ENCODE peak calls at places on chromosome 9, in ten cellular contexts. J is aorta; O is stomach; Z is WERI-Rb-1; I is left lung; B is keratinocyte; D is PC-3; E is left ventricle myocardium inferior; G is HAP-1; X is naive thymus-derived CD4-positive, alpha-beta T cell. H is an unnamed sample. For H3K36me3, the result is how much of the 10 kb centered on the place peaks cover.

GRCh38 chr9:110252509-110253139 is 3.7 kb downstream of the TXN start:
- DNase-seq in E (no peak), I (no peak), D (no peak), O (no peak), X (no peak), Z (no peak), B (no peak), J (no peak), G (no peak), H (no peak)

GRCh38 chr9:87497604-87498045 is at the start of gene DAPK1:
- DNase-seq in O (peak), E (peak), G (peak), D (no peak), X (no peak), Z (peak), B (no peak), I (peak), J (peak), H (peak)

GRCh38 chr9:98807070-98807810 is at the start of gene GALNT12:
- DNase-seq in O (peak), Z (peak), J (no peak), I (peak), G (peak), E (no peak), D (no peak), X (peak), B (no peak), H (peak)

GRCh38 chr9:27377147-27377807 is 80.3 kb upstream of the EQTN start:
- DNase-seq in X (no peak), E (no peak), J (no peak), O (no peak), G (no peak), I (no peak), D (peak), Z (peak), B (no peak), H (no peak)

GRCh38 chr9:18819418-18819817 is 213.6 kb downstream of the SAXO1 start:
- DNase-seq in E (no peak), J (no peak), Z (no peak), D (no peak), O (peak), G (no peak), B (no peak), I (no peak), X (no peak), H (no peak)

GRCh38 chr9:88090151-88090581 is 48.1 kb downstream of the SPATA31C2 start:
- DNase-seq in D (no peak), G (no peak), E (peak), X (no peak), B (no peak), I (no peak), Z (no peak), O (peak), J (no peak), H (no peak)

GRCh38 chr9:2320632-2321031 is 301.0 kb upstream of the VLDLR start:
- DNase-seq in G (no peak), X (no peak), J (no peak), Z (no peak), O (no peak), E (no peak), I (no peak), D (no peak), B (no peak), H (no peak)

GRCh38 chr9:26308328-26308727 is 584.3 kb downstream of the CAAP1 start:
- DNase-seq in Z (no peak), G (no peak), O (no peak), B (no peak), X (no peak), I (no peak), D (no peak), E (no peak), J (no peak), H (no peak)

GRCh38 chr9:73853547-73853946 is 643.6 kb upstream of the RORB start:
- DNase-seq in I (no peak), O (no peak), D (no peak), E (no peak), Z (no peak), B (no peak), X (no peak), G (no peak), J (no peak), H (no peak)

GRCh38 chr9:134344821-134345310 is 18.6 kb downstream of the RXRA start:
- DNase-seq in D (no peak), J (no peak), E (no peak), X (no peak), G (no peak), B (no peak), Z (no peak), I (no peak), O (no peak), H (no peak)

DNA sequence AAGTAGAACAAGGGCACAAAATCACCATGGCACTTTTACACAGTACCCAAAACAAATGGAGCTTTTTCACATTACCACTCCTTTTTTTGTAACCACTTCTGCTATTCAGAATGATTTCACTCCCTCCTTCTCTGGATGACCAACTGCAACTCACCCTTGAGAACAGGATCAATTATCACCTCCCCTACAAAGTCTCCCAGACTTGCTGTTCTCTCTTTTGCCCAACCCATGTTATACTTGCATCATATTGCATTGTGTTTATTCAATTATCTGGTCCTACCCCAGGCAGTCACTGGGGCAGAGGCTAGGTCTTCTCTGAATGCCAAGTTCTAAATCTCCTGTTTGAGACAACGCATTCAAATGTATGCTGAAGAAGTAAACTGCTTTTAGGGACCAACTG is 95.9 kb downstream of the GPR21 start:
- DNase-seq in I (no peak), O (no peak), G (no peak), X (no peak), B (no peak), E (no peak), J (no peak), D (no peak), Z (no peak), H (no peak)
- H3K36me3 ChIP-seq in I (under half), O (under half), G (under half), X (under half), B (under half), E (under half), J (under half), D (under half), Z (under half), H (under half)

DNA sequence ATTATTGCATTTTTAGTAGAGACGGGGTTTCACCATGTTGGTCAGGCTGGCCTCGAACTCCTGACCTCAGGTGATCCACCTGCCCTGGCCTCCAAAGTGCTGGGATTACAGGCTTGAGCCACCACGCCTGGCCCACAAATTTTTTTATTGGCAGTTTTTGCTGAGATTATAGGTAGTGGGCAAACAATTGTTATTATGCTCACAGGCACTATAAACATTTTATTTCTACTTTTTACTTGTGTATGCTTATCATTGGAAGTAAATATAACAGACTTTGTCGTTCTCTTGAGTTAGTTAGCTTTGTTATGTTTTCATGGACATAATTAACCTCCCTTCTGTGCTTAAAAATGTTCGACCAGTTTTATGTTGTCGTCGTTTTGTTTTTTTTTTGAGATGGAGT is 23.9 kb downstream of the UGCG start:
- DNase-seq in X (no peak), E (no peak), J (no peak), B (no peak), Z (no peak), D (no peak), O (no peak), I (no peak), G (no peak), H (no peak)
- H3K36me3 ChIP-seq in X (under half), E (under half), J (under half), B (under half), Z (under half), D (under half), O (under half), I (half or more), G (under half), H (under half)

DNA sequence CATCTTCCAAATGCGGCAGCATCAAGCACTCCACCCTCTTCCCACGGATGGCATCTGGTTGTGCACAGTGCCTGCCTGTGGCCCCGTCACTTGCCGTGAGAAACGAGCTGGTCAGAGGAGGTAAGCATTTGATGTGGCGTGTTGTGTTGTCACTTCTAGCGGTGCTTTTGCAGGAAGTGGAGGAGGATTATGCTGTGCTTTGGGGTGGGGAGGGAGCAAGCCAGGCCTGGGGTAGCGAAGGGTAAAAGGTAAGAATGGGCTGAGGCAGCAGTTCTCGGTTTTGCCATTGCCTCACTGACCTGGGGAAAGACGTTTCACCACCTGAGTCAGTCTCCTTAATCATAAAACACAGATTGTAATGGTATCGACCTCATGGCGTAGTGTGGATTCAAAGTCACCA is 2.3 kb upstream of the POMT1 start:
- DNase-seq in E (no peak), I (no peak), B (no peak), O (no peak), Z (no peak), J (no peak), G (no peak), D (no peak), X (peak), H (no peak)
- H3K36me3 ChIP-seq in E (half or more), I (half or more), B (under half), O (under half), Z (half or more), J (under half), G (half or more), D (under half), X (under half), H (under half)

GRCh38 chr9:105043370-105043936 is 115.5 kb upstream of the ABCA1 start:
- DNase-seq in D (no peak), I (no peak), E (no peak), J (no peak), B (no peak), G (no peak), Z (no peak), X (no peak), O (no peak), H (no peak)
- H3K36me3 ChIP-seq in D (under half), I (under half), E (under half), J (under half), B (under half), G (under half), Z (under half), X (under half), O (under half), H (under half)

DNA sequence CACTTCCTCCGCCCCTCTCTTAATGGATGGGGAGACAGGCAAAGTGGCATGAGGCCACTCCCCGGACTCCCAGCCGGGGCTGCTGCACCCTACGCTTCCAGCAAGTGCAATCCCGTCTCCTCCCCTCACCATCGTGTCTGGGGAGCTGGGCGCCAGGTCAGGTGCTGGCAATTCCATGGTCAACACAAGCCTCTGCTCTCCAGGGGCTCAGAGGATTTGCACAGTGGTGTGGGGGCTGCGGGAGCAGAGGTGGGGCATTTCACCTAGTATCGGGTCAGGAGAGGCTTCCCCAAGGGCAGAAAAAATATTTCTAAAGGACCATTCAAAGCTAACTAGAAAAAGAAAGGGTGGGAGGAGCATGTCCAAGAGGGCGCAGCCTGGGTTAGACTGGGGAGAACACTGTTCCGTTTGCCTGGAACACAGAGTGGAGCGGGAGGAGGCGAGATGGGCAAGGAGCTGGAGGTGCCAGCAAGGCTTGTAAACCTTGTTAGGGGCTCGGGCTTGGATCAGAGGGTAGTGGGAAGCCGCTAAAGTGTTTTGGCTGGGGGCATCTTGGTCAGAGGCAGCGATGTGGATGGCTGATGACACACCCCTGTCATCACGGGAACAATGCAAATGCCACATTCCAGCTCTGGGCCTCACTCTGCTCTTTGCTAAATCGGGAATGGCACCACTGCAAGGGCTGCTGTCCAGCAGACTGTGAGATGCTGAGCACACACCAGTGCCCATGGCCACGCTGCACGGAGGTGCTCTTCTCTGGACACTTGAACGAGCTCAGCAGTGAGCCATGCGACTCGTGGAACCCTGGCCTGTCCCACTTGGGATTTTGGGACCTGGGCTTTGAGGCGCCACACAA is 191.7 kb downstream of the CDK5RAP2 start:
- DNase-seq in E (peak), G (no peak), D (no peak), O (no peak), Z (no peak), I (no peak), X (no peak), B (no peak), J (no peak), H (no peak)
- H3K36me3 ChIP-seq in E (under half), G (under half), D (under half), O (under half), Z (half or more), I (half or more), X (under half), B (under half), J (under half), H (under half)

GRCh38 chr9:97617939-97618416 is 15.2 kb downstream of the TSTD2 start:
- DNase-seq in G (no peak), B (no peak), I (no peak), X (no peak), J (no peak), D (no peak), E (no peak), O (no peak), Z (no peak), H (no peak)
- H3K36me3 ChIP-seq in G (under half), B (under half), I (under half), X (under half), J (under half), D (under half), E (half or more), O (under half), Z (under half), H (under half)

DNA sequence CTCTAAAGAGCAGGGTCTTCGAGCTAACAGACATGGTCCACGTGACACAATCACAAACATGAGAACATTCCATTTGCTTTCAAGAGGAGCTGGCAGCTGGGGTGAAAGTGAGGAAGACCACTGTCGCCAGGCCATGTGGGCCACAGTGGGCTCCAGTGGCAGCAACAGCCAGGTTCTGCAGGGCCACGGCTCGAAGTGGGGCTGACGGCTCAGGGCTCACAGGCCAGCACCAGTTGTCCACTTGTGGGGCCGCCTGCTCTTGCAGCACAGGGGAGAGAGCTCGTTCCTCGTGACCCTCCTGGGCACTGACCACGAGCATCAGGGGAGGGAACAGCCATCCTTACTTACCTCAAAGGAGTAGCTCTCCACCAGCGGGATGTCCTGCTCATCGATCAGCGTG is 2.0 kb downstream of the ZMYND19 start:
- DNase-seq in J (no peak), O (no peak), I (no peak), D (no peak), G (no peak), E (no peak), Z (no peak), X (no peak), B (no peak), H (no peak)
- H3K36me3 ChIP-seq in J (under half), O (under half), I (under half), D (under half), G (half or more), E (under half), Z (half or more), X (under half), B (under half), H (under half)

GRCh38 chr9:96009223-96009602 is 133.7 kb downstream of the ERCC6L2 start:
- DNase-seq in B (no peak), E (no peak), G (no peak), I (no peak), Z (no peak), O (no peak), J (no peak), X (peak), D (no peak), H (no peak)
- H3K36me3 ChIP-seq in B (under half), E (half or more), G (under half), I (half or more), Z (half or more), O (under half), J (under half), X (under half), D (under half), H (under half)

GRCh38 chr9:131579789-131580211 is 34.5 kb downstream of the PRRT1B start:
- DNase-seq in G (no peak), I (peak), B (no peak), Z (no peak), J (no peak), D (no peak), X (no peak), O (no peak), E (peak), H (no peak)
- H3K36me3 ChIP-seq in G (under half), I (half or more), B (under half), Z (half or more), J (under half), D (under half), X (under half), O (half or more), E (half or more), H (under half)

GRCh38 chr9:125241000-125241862 is at the start of gene HSPA5:
- DNase-seq in B (peak), Z (peak), X (peak), G (peak), D (peak), E (peak), J (peak), O (peak), I (peak), H (peak)

GRCh38 chr9:125241863-125242739 is 958 bp upstream of the HSPA5 start:
- DNase-seq in E (peak), D (no peak), Z (no peak), I (peak), X (no peak), J (peak), O (peak), B (no peak), G (no peak), H (no peak)

GRCh38 chr9:125239631-125240597 is 1.2 kb downstream of the HSPA5 start:
- DNase-seq in Z (no peak), J (no peak), O (no peak), B (no peak), G (no peak), D (no peak), E (no peak), I (no peak), X (no peak), H (no peak)

GRCh38 chr9:125238915-125239446 is 2.2 kb downstream of the HSPA5 start:
- DNase-seq in E (no peak), B (no peak), O (no peak), D (no peak), I (no peak), Z (no peak), X (no peak), G (no peak), J (no peak), H (no peak)

DNA sequence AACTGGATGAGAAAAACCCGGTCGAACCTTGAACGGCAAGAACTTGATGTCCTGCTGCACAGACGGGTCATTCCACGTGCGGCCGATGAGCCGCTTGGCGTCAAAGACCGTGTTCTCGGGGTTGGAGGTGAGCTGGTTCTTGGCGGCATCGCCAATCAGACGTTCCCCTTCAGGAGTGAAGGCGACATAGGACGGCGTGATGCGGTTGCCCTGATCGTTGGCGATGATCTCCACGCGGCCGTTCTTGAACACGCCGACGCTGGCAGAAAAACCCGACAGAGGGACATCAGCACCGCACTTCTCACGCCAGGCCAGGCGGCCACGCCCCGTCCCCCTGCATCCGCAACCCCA is 519 bp downstream of the HSPA5 start:
- DNase-seq in Z (no peak), B (no peak), D (peak), X (peak), J (peak), I (no peak), E (no peak), O (peak), G (peak), H (no peak)
- H3K36me3 ChIP-seq in Z (half or more), B (under half), D (half or more), X (under half), J (under half), I (under half), E (under half), O (under half), G (half or more), H (under half)